ENCODE peak calls at places on chromosomes 11 and 22, in six cellular contexts. F is activated CD4-positive, alpha-beta T cell treated with anti-CD3 and anti-CD28 coated beads for 24 hours; D is Right ventricle myocardium superior; W is T-helper 17 cell; J is NCI-H2081; K is GM04504. N is an unnamed sample.

GRCh38 chr11:69943066-69943465 is 123.8 kb upstream of the FGF3 start:
- DNase-seq in F (no peak), D (peak), K (no peak), W (no peak), J (no peak), N (no peak)

GRCh38 chr11:34185926-34186841 is 80.8 kb downstream of the NAT10 start:
- DNase-seq in K (no peak), D (no peak), J (no peak), W (no peak), F (no peak), N (no peak)

GRCh38 chr11:111194789-111195188 is 50.7 kb upstream of the POU2AF2 start:
- DNase-seq in J (no peak), K (no peak), D (no peak), W (no peak), F (no peak), N (no peak)

GRCh38 chr22:46002757-46003270 is 25.9 kb upstream of the WNT7B start:
- DNase-seq in J (no peak), F (no peak), K (peak), D (peak), W (no peak), N (no peak)

GRCh38 chr11:107999759-108000455 is 8.8 kb upstream of the CUL5 start:
- DNase-seq in D (no peak), W (peak), F (no peak), J (peak), K (no peak), N (peak)

GRCh38 chr22:47316020-47316419 is 553.6 kb downstream of the TBC1D22A start:
- DNase-seq in D (no peak), F (no peak), K (no peak), W (no peak), J (no peak), N (no peak)

GRCh38 chr11:115930886-115931537 is 426.8 kb upstream of the CADM1 start:
- DNase-seq in W (no peak), J (peak), K (no peak), F (no peak), D (no peak), N (no peak)

GRCh38 chr11:19571906-19572305 is 140.7 kb upstream of the NAV2 start:
- DNase-seq in J (no peak), F (no peak), K (no peak), D (no peak), W (no peak), N (no peak)

GRCh38 chr11:77411238-77411637 is 62.7 kb downstream of the PAK1 start:
- DNase-seq in F (peak), K (peak), W (peak), D (peak), J (no peak), N (no peak)

GRCh38 chr11:102430158-102430836 is 22.3 kb downstream of the TMEM123 start:
- DNase-seq in K (no peak), W (no peak), J (peak), D (no peak), F (no peak), N (no peak)

GRCh38 chr22:17865183-17866055 is 91.2 kb upstream of the BID start:
- DNase-seq in K (no peak), J (no peak), W (no peak), D (no peak), F (no peak), N (no peak)

GRCh38 chr11:110990316-110990715 is 255.2 kb upstream of the POU2AF2 start:
- DNase-seq in D (no peak), J (no peak), W (no peak), F (no peak), K (no peak), N (no peak)

GRCh38 chr22:28710112-28710888 is 30.7 kb upstream of the TTC28 start:
- DNase-seq in D (no peak), K (peak), W (no peak), F (no peak), J (no peak), N (no peak)

GRCh38 chr11:108901359-108901758 is 236.5 kb downstream of the DDX10 start:
- DNase-seq in D (no peak), W (no peak), K (no peak), J (no peak), F (no peak), N (no peak)

GRCh38 chr11:64340671-64341335 is 799 bp downstream of the CCDC88B start:
- DNase-seq in W (peak), D (peak), K (no peak), J (no peak), F (peak), N (no peak)

GRCh38 chr22:28903719-28904118 is 20.3 kb downstream of the ZNRF3 start:
- DNase-seq in K (no peak), W (no peak), D (peak), F (no peak), J (no peak), N (no peak)

GRCh38 chr11:900545-900944 is 10.1 kb downstream of the CHID1 start:
- DNase-seq in K (no peak), F (no peak), W (no peak), J (no peak), D (no peak), N (no peak)

GRCh38 chr22:37416389-37416788 is 10.9 kb downstream of the ELFN2 start:
- DNase-seq in F (no peak), W (no peak), J (no peak), D (no peak), K (no peak), N (no peak)

GRCh38 chr11:71383461-71383860 is 64.7 kb downstream of the DHCR7 start:
- DNase-seq in K (no peak), W (no peak), D (no peak), J (no peak), F (no peak), N (no peak)

GRCh38 chr22:46051646-46052045 is 74.7 kb upstream of the WNT7B start:
- DNase-seq in F (no peak), W (no peak), K (no peak), D (peak), J (no peak), N (no peak)

GRCh38 chr11:109547356-109548027 is 125.5 kb downstream of the C11orf87 start:
- DNase-seq in F (no peak), J (no peak), W (no peak), D (no peak), K (peak), N (no peak)

GRCh38 chr11:69638941-69639681 is 1.8 kb upstream of the CCND1 start:
- DNase-seq in W (no peak), K (peak), D (peak), F (no peak), J (peak), N (peak)

GRCh38 chr11:109864834-109865557 is 228.2 kb upstream of the ZC3H12C start:
- DNase-seq in W (no peak), K (no peak), J (no peak), F (no peak), D (no peak), N (peak)

GRCh38 chr11:66247801-66248200 is 20.6 kb upstream of the RAB1B start:
- DNase-seq in F (no peak), D (no peak), J (no peak), W (no peak), K (no peak), N (no peak)

GRCh38 chr11:3838504-3838903 is 2.3 kb downstream of the RHOG start:
- DNase-seq in J (no peak), W (no peak), F (no peak), K (no peak), D (no peak), N (no peak)

GRCh38 chr11:11845066-11845465 is 3.3 kb downstream of the USP47 start:
- DNase-seq in D (no peak), W (no peak), J (no peak), F (no peak), K (no peak), N (no peak)

GRCh38 chr11:103525069-103525468 is 415.8 kb downstream of the DYNC2H1 start:
- DNase-seq in J (no peak), W (no peak), D (no peak), K (peak), F (no peak), N (no peak)

GRCh38 chr22:25645964-25646363 is 81.5 kb downstream of the GRK3 start:
- DNase-seq in W (no peak), F (no peak), J (no peak), D (no peak), K (no peak), N (no peak)

GRCh38 chr11:71940561-71941219 is 11.8 kb downstream of the RNF121 start:
- DNase-seq in F (no peak), J (no peak), W (no peak), K (no peak), D (no peak), N (no peak)

GRCh38 chr22:30309981-30310672 is 16.6 kb downstream of the TBC1D10A start:
- DNase-seq in F (no peak), D (peak), K (peak), J (peak), W (no peak), N (no peak)

GRCh38 chr22:41966607-41967240 is 2.5 kb upstream of the SEPTIN3 start:
- DNase-seq in F (no peak), J (peak), D (no peak), K (peak), W (peak), N (peak)

GRCh38 chr11:7511405-7511804 is 2.4 kb upstream of the PPFIBP2 start:
- DNase-seq in K (no peak), W (no peak), J (peak), D (peak), F (no peak), N (no peak)

GRCh38 chr11:34501500-34501899 is 12.1 kb downstream of the ELF5 start:
- DNase-seq in K (peak), F (no peak), W (no peak), D (no peak), J (no peak), N (no peak)

N was measured in COR-L47.